ENCODE peak calls at places on chromosome 19, in seven cellular contexts. One of them, this sample, is unnamed.

GRCh38 chr19:55696301-55697068 is 21.5 kb downstream of the EPN1 start:
- DNase-seq in GM03348: no peak
- DNase-seq in hypothalamus: no peak
- DNase-seq in psoas muscle: no peak
- DNase-seq in NCI-H187: no peak
- DNase-seq in naive thymus-derived CD4-positive, alpha-beta T cell: no peak
- DNase-seq in stimulated activated CD8-positive, alpha-beta memory T cell treated with anti-CD3 and anti-CD28 coated beads, Interleukin-7, amount 100 ng/mL, for 24 hours: no peak
- DNase-seq in this sample: no peak

GRCh38 chr19:19224852-19225494 is 13.2 kb downstream of the NCAN start:
- DNase-seq in psoas muscle: peak
- DNase-seq in stimulated activated CD8-positive, alpha-beta memory T cell treated with anti-CD3 and anti-CD28 coated beads, Interleukin-7, amount 100 ng/mL, for 24 hours: peak
- DNase-seq in naive thymus-derived CD4-positive, alpha-beta T cell: peak
- DNase-seq in GM03348: peak
- DNase-seq in NCI-H187: no peak
- DNase-seq in hypothalamus: no peak
- DNase-seq in this sample: peak

GRCh38 chr19:38741670-38742069 is 2.6 kb downstream of the CAPN12 start:
- DNase-seq in hypothalamus: no peak
- DNase-seq in NCI-H187: no peak
- DNase-seq in psoas muscle: no peak
- DNase-seq in naive thymus-derived CD4-positive, alpha-beta T cell: no peak
- DNase-seq in stimulated activated CD8-positive, alpha-beta memory T cell treated with anti-CD3 and anti-CD28 coated beads, Interleukin-7, amount 100 ng/mL, for 24 hours: no peak
- DNase-seq in GM03348: no peak
- DNase-seq in this sample: no peak

GRCh38 chr19:51368366-51369282 is at the start of gene CLDND2:
- DNase-seq in naive thymus-derived CD4-positive, alpha-beta T cell: no peak
- DNase-seq in psoas muscle: peak
- DNase-seq in hypothalamus: no peak
- DNase-seq in stimulated activated CD8-positive, alpha-beta memory T cell treated with anti-CD3 and anti-CD28 coated beads, Interleukin-7, amount 100 ng/mL, for 24 hours: no peak
- DNase-seq in NCI-H187: no peak
- DNase-seq in GM03348: peak
- DNase-seq in this sample: no peak

GRCh38 chr19:2492870-2493269 is 16.9 kb downstream of the GADD45B start:
- DNase-seq in naive thymus-derived CD4-positive, alpha-beta T cell: no peak
- DNase-seq in GM03348: no peak
- DNase-seq in stimulated activated CD8-positive, alpha-beta memory T cell treated with anti-CD3 and anti-CD28 coated beads, Interleukin-7, amount 100 ng/mL, for 24 hours: no peak
- DNase-seq in NCI-H187: no peak
- DNase-seq in psoas muscle: peak
- DNase-seq in hypothalamus: no peak
- DNase-seq in this sample: no peak

GRCh38 chr19:35715981-35716734 is 1.6 kb upstream of the KMT2B start:
- DNase-seq in psoas muscle: peak
- DNase-seq in NCI-H187: no peak
- DNase-seq in hypothalamus: peak
- DNase-seq in GM03348: peak
- DNase-seq in stimulated activated CD8-positive, alpha-beta memory T cell treated with anti-CD3 and anti-CD28 coated beads, Interleukin-7, amount 100 ng/mL, for 24 hours: no peak
- DNase-seq in naive thymus-derived CD4-positive, alpha-beta T cell: no peak
- DNase-seq in this sample: peak

GRCh38 chr19:2487090-2487489 is 11.2 kb downstream of the GADD45B start:
- DNase-seq in GM03348: no peak
- DNase-seq in hypothalamus: no peak
- DNase-seq in NCI-H187: no peak
- DNase-seq in psoas muscle: no peak
- DNase-seq in naive thymus-derived CD4-positive, alpha-beta T cell: no peak
- DNase-seq in stimulated activated CD8-positive, alpha-beta memory T cell treated with anti-CD3 and anti-CD28 coated beads, Interleukin-7, amount 100 ng/mL, for 24 hours: no peak
- DNase-seq in this sample: no peak

GRCh38 chr19:38519168-38519567 is 85.7 kb downstream of the RYR1 start:
- DNase-seq in NCI-H187: no peak
- DNase-seq in psoas muscle: peak
- DNase-seq in GM03348: no peak
- DNase-seq in hypothalamus: no peak
- DNase-seq in stimulated activated CD8-positive, alpha-beta memory T cell treated with anti-CD3 and anti-CD28 coated beads, Interleukin-7, amount 100 ng/mL, for 24 hours: no peak
- DNase-seq in naive thymus-derived CD4-positive, alpha-beta T cell: no peak
- DNase-seq in this sample: no peak

GRCh38 chr19:35731779-35732405 is 10.4 kb downstream of the IGFLR1 start:
- DNase-seq in hypothalamus: no peak
- DNase-seq in GM03348: no peak
- DNase-seq in naive thymus-derived CD4-positive, alpha-beta T cell: no peak
- DNase-seq in stimulated activated CD8-positive, alpha-beta memory T cell treated with anti-CD3 and anti-CD28 coated beads, Interleukin-7, amount 100 ng/mL, for 24 hours: no peak
- DNase-seq in psoas muscle: no peak
- DNase-seq in NCI-H187: no peak
- DNase-seq in this sample: no peak

GRCh38 chr19:13806728-13807127 is 11.5 kb downstream of the ZSWIM4 start:
- DNase-seq in hypothalamus: no peak
- DNase-seq in GM03348: no peak
- DNase-seq in naive thymus-derived CD4-positive, alpha-beta T cell: no peak
- DNase-seq in psoas muscle: no peak
- DNase-seq in NCI-H187: no peak
- DNase-seq in stimulated activated CD8-positive, alpha-beta memory T cell treated with anti-CD3 and anti-CD28 coated beads, Interleukin-7, amount 100 ng/mL, for 24 hours: no peak
- DNase-seq in this sample: no peak

GRCh38 chr19:51163257-51163656 is 21.2 kb downstream of the SIGLEC7 start:
- DNase-seq in psoas muscle: no peak
- DNase-seq in stimulated activated CD8-positive, alpha-beta memory T cell treated with anti-CD3 and anti-CD28 coated beads, Interleukin-7, amount 100 ng/mL, for 24 hours: no peak
- DNase-seq in GM03348: no peak
- DNase-seq in hypothalamus: no peak
- DNase-seq in NCI-H187: no peak
- DNase-seq in naive thymus-derived CD4-positive, alpha-beta T cell: no peak
- DNase-seq in this sample: no peak

This sample was measured in CD4-positive, alpha-beta memory T cell.